ENCODE peak calls at places on chromosomes 12 and 14, in eight cellular contexts. J is tibial artery; V is NCI-H1092; T is stimulated activated CD8-positive, alpha-beta memory T cell treated with anti-CD3 and anti-CD28 coated beads, Interleukin-4, amount 100 ng/mL, for 4 hours; I is activated CD8-positive, alpha-beta memory T cell treated with anti-CD3 and anti-CD28 coated beads for 1 hour; Z is hypothalamus; F is SW480; N is adrenal gland. U is an unnamed sample.

GRCh38 chr12:23004473-23005020 is 379.6 kb downstream of the ETNK1 start:
- DNase-seq in V (no peak), I (no peak), F (no peak), N (no peak), J (no peak), T (no peak), Z (no peak), U (no peak)

GRCh38 chr12:42382013-42382696 is 56.2 kb downstream of the PPHLN1 start:
- DNase-seq in T (no peak), Z (no peak), I (no peak), J (no peak), V (no peak), F (no peak), N (no peak), U (no peak)

GRCh38 chr14:33693237-33693636 is 257.6 kb downstream of the EGLN3 start:
- DNase-seq in N (no peak), V (no peak), T (no peak), Z (no peak), J (no peak), I (no peak), F (no peak), U (no peak)

GRCh38 chr14:59278111-59278510 is 89.6 kb downstream of the DAAM1 start:
- DNase-seq in F (peak), V (no peak), Z (no peak), T (no peak), I (no peak), J (no peak), N (peak), U (no peak)

GRCh38 chr12:1934068-1934467 is 15.6 kb upstream of the CACNA2D4 start:
- DNase-seq in I (no peak), Z (no peak), J (peak), V (no peak), F (no peak), N (no peak), T (no peak), U (no peak)

GRCh38 chr14:54622189-54622958 is 55.4 kb downstream of the SAMD4A start:
- DNase-seq in F (no peak), N (no peak), V (no peak), Z (no peak), T (no peak), I (no peak), J (no peak), U (no peak)

GRCh38 chr12:77377116-77377515 is 311.7 kb upstream of the E2F7 start:
- DNase-seq in Z (no peak), N (no peak), I (no peak), T (no peak), J (no peak), V (no peak), F (peak), U (no peak)

GRCh38 chr12:111616177-111616623 is 17.1 kb upstream of the ATXN2 start:
- DNase-seq in Z (no peak), V (no peak), N (peak), I (no peak), F (no peak), T (no peak), J (no peak), U (no peak)

GRCh38 chr14:104717646-104718045 is 6.4 kb upstream of the ADSS1 start:
- DNase-seq in T (no peak), F (no peak), I (no peak), N (no peak), V (no peak), Z (no peak), J (no peak), U (no peak)

GRCh38 chr12:126676426-126676825 is 1590.5 kb upstream of the TMEM132C start:
- DNase-seq in T (no peak), J (no peak), N (no peak), I (no peak), Z (no peak), V (peak), F (no peak), U (peak)

GRCh38 chr14:53591816-53592215 is 364.8 kb downstream of the BMP4 start:
- DNase-seq in F (no peak), J (no peak), Z (no peak), V (no peak), I (no peak), N (no peak), T (no peak), U (no peak)

GRCh38 chr14:85731198-85731597 is 201.3 kb downstream of the FLRT2 start:
- DNase-seq in T (no peak), N (peak), I (no peak), F (no peak), V (no peak), Z (no peak), J (no peak), U (no peak)

GRCh38 chr12:50925342-50925651 is 27.0 kb upstream of the HIGD1C start:
- DNase-seq in Z (no peak), T (no peak), J (peak), I (no peak), F (no peak), V (no peak), N (no peak), U (peak)

GRCh38 chr12:12992418-12993175 is 7.5 kb downstream of the HEBP1 start:
- DNase-seq in N (peak), J (peak), I (no peak), F (no peak), V (no peak), Z (no peak), T (no peak), U (peak)

GRCh38 chr12:102955926-102956737 is 1.3 kb upstream of the ASCL1 start:
- DNase-seq in N (no peak), F (no peak), T (no peak), Z (peak), I (no peak), J (no peak), V (no peak), U (peak)

GRCh38 chr12:6317693-6318439 is 7.4 kb downstream of the PLEKHG6 start:
- DNase-seq in J (no peak), F (no peak), T (no peak), N (no peak), Z (no peak), I (no peak), V (no peak), U (no peak)

GRCh38 chr14:31027847-31028246 is 1.7 kb upstream of the STRN3 start:
- DNase-seq in V (no peak), Z (no peak), I (no peak), F (no peak), J (no peak), T (no peak), N (no peak), U (no peak)

GRCh38 chr12:95789126-95790024 is 1.2 kb downstream of the NTN4 start:
- DNase-seq in Z (no peak), F (no peak), T (no peak), V (peak), J (peak), I (no peak), N (peak), U (no peak)

GRCh38 chr14:96164861-96165490 is 39.7 kb upstream of the BDKRB2 start:
- DNase-seq in V (no peak), T (no peak), N (no peak), Z (no peak), F (no peak), I (no peak), J (no peak), U (no peak)

GRCh38 chr12:109757671-109758265 is 44.1 kb downstream of the FAM222A start:
- DNase-seq in T (no peak), Z (no peak), I (no peak), V (no peak), N (peak), F (no peak), J (peak), U (no peak)

GRCh38 chr12:27870939-27871338 is 90.9 kb upstream of the MANSC4 start:
- DNase-seq in V (no peak), T (no peak), N (no peak), J (no peak), Z (no peak), F (no peak), I (no peak), U (no peak)

GRCh38 chr12:105013892-105014291 is 27.8 kb downstream of the NOPCHAP1 start:
- DNase-seq in V (no peak), Z (no peak), I (no peak), T (no peak), J (no peak), F (peak), N (no peak), U (no peak)

GRCh38 chr12:78210894-78211302 is 380.2 kb downstream of the NAV3 start:
- DNase-seq in T (no peak), N (no peak), F (peak), I (no peak), J (no peak), V (no peak), Z (no peak), U (no peak)

GRCh38 chr12:118357327-118358007 is 15.2 kb downstream of the TAOK3 start:
- DNase-seq in N (peak), T (peak), F (no peak), V (no peak), J (no peak), I (no peak), Z (no peak), U (peak)

GRCh38 chr14:103021817-103022668 is 35.3 kb downstream of the CDC42BPB start:
- DNase-seq in I (no peak), T (no peak), J (no peak), V (no peak), N (peak), F (no peak), Z (no peak), U (peak)

GRCh38 chr12:32163596-32163995 is 56.9 kb downstream of the BICD1 start:
- DNase-seq in V (no peak), N (no peak), F (no peak), T (no peak), I (no peak), Z (no peak), J (no peak), U (no peak)

GRCh38 chr12:89243786-89244185 is 108.5 kb downstream of the DUSP6 start:
- DNase-seq in V (no peak), F (no peak), I (no peak), J (no peak), T (no peak), Z (no peak), N (no peak), U (no peak)

GRCh38 chr14:77027538-77028383 is 747 bp downstream of the IRF2BPL start:
- DNase-seq in I (peak), N (peak), J (peak), F (peak), V (no peak), Z (peak), T (peak), U (peak)

GRCh38 chr14:103657466-103657865 is 28.5 kb downstream of the KLC1 start:
- DNase-seq in I (no peak), N (no peak), F (no peak), Z (no peak), T (no peak), J (no peak), V (no peak), U (peak)

GRCh38 chr14:88791629-88792571 is 853 bp downstream of the EML5 start:
- DNase-seq in J (no peak), I (no peak), F (peak), T (no peak), Z (peak), N (peak), V (peak), U (peak)